ENCODE peak calls at places on chromosome 3, in seven cellular contexts. One of them, this sample, is unnamed.
A peak's percentile ranks its signal among the peaks of the same experiment; 100 is the strongest.

GRCh38 chr3:50573566-50574279 is 4.4 kb downstream of the HEMK1 start:
- DNase-seq in neuronal stem cell: no peak
- DNase-seq in H9: no peak
- DNase-seq in IMR-90: no peak
- DNase-seq in mesenchymal stem cell: no peak
- DNase-seq in trophoblast cell: peak; percentile 89
- DNase-seq in H1: no peak
- DNase-seq in this sample: no peak

GRCh38 chr3:173920386-173920785 is 522.8 kb downstream of the NLGN1 start:
- DNase-seq in neuronal stem cell: no peak
- DNase-seq in H9: no peak
- DNase-seq in IMR-90: peak; percentile 11
- DNase-seq in mesenchymal stem cell: no peak
- DNase-seq in trophoblast cell: peak; percentile 32
- DNase-seq in H1: no peak
- DNase-seq in this sample: peak; percentile 62

GRCh38 chr3:159733194-159733860 is 255.3 kb upstream of the IL12A start:
- DNase-seq in neuronal stem cell: peak; percentile 40
- DNase-seq in H9: no peak
- DNase-seq in IMR-90: peak; percentile 88
- DNase-seq in mesenchymal stem cell: peak; percentile 49
- DNase-seq in trophoblast cell: no peak
- DNase-seq in H1: no peak
- DNase-seq in this sample: peak; percentile 47

GRCh38 chr3:148866261-148866660 is 1.2 kb downstream of the CPA3 start:
- DNase-seq in neuronal stem cell: no peak
- DNase-seq in H9: no peak
- DNase-seq in IMR-90: peak; percentile 69
- DNase-seq in mesenchymal stem cell: peak; percentile 25
- DNase-seq in trophoblast cell: peak; percentile 26
- DNase-seq in H1: no peak
- DNase-seq in this sample: peak; percentile 71

GRCh38 chr3:16471897-16472296 is 41.6 kb downstream of the RFTN1 start:
- DNase-seq in neuronal stem cell: no peak
- DNase-seq in H9: no peak
- DNase-seq in IMR-90: no peak
- DNase-seq in mesenchymal stem cell: no peak
- DNase-seq in trophoblast cell: no peak
- DNase-seq in H1: no peak
- DNase-seq in this sample: no peak

GRCh38 chr3:101938262-101938847 is 89.0 kb downstream of the NFKBIZ start:
- DNase-seq in neuronal stem cell: no peak
- DNase-seq in H9: no peak
- DNase-seq in IMR-90: no peak
- DNase-seq in mesenchymal stem cell: peak; percentile 25
- DNase-seq in trophoblast cell: no peak
- DNase-seq in H1: no peak
- DNase-seq in this sample: no peak

GRCh38 chr3:54237788-54238502 is 115.6 kb downstream of the CACNA2D3 start:
- DNase-seq in neuronal stem cell: no peak
- DNase-seq in H9: no peak
- DNase-seq in IMR-90: no peak
- DNase-seq in mesenchymal stem cell: no peak
- DNase-seq in trophoblast cell: no peak
- DNase-seq in H1: no peak
- DNase-seq in this sample: no peak

GRCh38 chr3:160956785-160957184 is 148.4 kb downstream of the B3GALNT1 start:
- DNase-seq in neuronal stem cell: no peak
- DNase-seq in H9: no peak
- DNase-seq in IMR-90: peak; percentile 7
- DNase-seq in mesenchymal stem cell: peak; percentile 31
- DNase-seq in trophoblast cell: peak; percentile 77
- DNase-seq in H1: no peak
- DNase-seq in this sample: peak; percentile 22

GRCh38 chr3:40312661-40313226 is 3.2 kb downstream of the EIF1B start:
- DNase-seq in neuronal stem cell: no peak
- DNase-seq in H9: no peak
- DNase-seq in IMR-90: peak; percentile 16
- DNase-seq in mesenchymal stem cell: peak; percentile 65
- DNase-seq in trophoblast cell: peak; percentile 94
- DNase-seq in H1: no peak
- DNase-seq in this sample: no peak

GRCh38 chr3:181725830-181726229 is 14.1 kb downstream of the SOX2 start:
- DNase-seq in neuronal stem cell: no peak
- DNase-seq in H9: no peak
- DNase-seq in IMR-90: no peak
- DNase-seq in mesenchymal stem cell: no peak
- DNase-seq in trophoblast cell: no peak
- DNase-seq in H1: peak; percentile 54
- DNase-seq in this sample: no peak

GRCh38 chr3:125061170-125061569 is 5.4 kb upstream of the HEG1 start:
- DNase-seq in neuronal stem cell: no peak
- DNase-seq in H9: no peak
- DNase-seq in IMR-90: peak; percentile 84
- DNase-seq in mesenchymal stem cell: peak; percentile 98
- DNase-seq in trophoblast cell: peak; percentile 79
- DNase-seq in H1: no peak
- DNase-seq in this sample: no peak

GRCh38 chr3:50674349-50675178 is at the start of gene DOCK3:
- DNase-seq in neuronal stem cell: peak; percentile 63
- DNase-seq in H9: peak; percentile 49
- DNase-seq in IMR-90: peak; percentile 36
- DNase-seq in mesenchymal stem cell: peak; percentile 30
- DNase-seq in trophoblast cell: peak; percentile 68
- DNase-seq in H1: peak; percentile 72
- DNase-seq in this sample: peak; percentile 39

GRCh38 chr3:105868450-105868744 is 415 bp downstream of the CBLB start:
- DNase-seq in neuronal stem cell: peak; percentile 59
- DNase-seq in H9: peak; percentile 54
- DNase-seq in IMR-90: peak; percentile 52
- DNase-seq in mesenchymal stem cell: peak; percentile 77
- DNase-seq in trophoblast cell: peak; percentile 80
- DNase-seq in H1: peak; percentile 66
- DNase-seq in this sample: peak; percentile 75

GRCh38 chr3:37505415-37505814 is 331.0 kb upstream of the LRRFIP2 start:
- DNase-seq in neuronal stem cell: no peak
- DNase-seq in H9: no peak
- DNase-seq in IMR-90: no peak
- DNase-seq in mesenchymal stem cell: no peak
- DNase-seq in trophoblast cell: no peak
- DNase-seq in H1: no peak
- DNase-seq in this sample: no peak

GRCh38 chr3:63231556-63231955 is 46.6 kb upstream of the SYNPR start:
- DNase-seq in neuronal stem cell: no peak
- DNase-seq in H9: no peak
- DNase-seq in IMR-90: no peak
- DNase-seq in mesenchymal stem cell: no peak
- DNase-seq in trophoblast cell: no peak
- DNase-seq in H1: no peak
- DNase-seq in this sample: no peak

GRCh38 chr3:171427771-171428320 is 32.4 kb downstream of the TNIK start:
- DNase-seq in neuronal stem cell: no peak
- DNase-seq in H9: no peak
- DNase-seq in IMR-90: no peak
- DNase-seq in mesenchymal stem cell: no peak
- DNase-seq in trophoblast cell: no peak
- DNase-seq in H1: no peak
- DNase-seq in this sample: peak; percentile 57

GRCh38 chr3:184361532-184361931 is at the start of the genes CLCN2 and POLR2H:
- DNase-seq in neuronal stem cell: peak; percentile 71
- DNase-seq in H9: peak; percentile 66
- DNase-seq in IMR-90: peak; percentile 33
- DNase-seq in mesenchymal stem cell: peak; percentile 63
- DNase-seq in trophoblast cell: peak; percentile 57
- DNase-seq in H1: peak; percentile 81
- DNase-seq in this sample: peak; percentile 70

GRCh38 chr3:24156466-24156865 is 211.4 kb downstream of the NR1D2 start:
- DNase-seq in neuronal stem cell: no peak
- DNase-seq in H9: no peak
- DNase-seq in IMR-90: peak; percentile 41
- DNase-seq in mesenchymal stem cell: peak; percentile 77
- DNase-seq in trophoblast cell: peak; percentile 86
- DNase-seq in H1: no peak
- DNase-seq in this sample: peak; percentile 76

GRCh38 chr3:51642462-51642861 is 28.6 kb upstream of the TEX264 start:
- DNase-seq in neuronal stem cell: no peak
- DNase-seq in H9: no peak
- DNase-seq in IMR-90: peak; percentile 3
- DNase-seq in mesenchymal stem cell: no peak
- DNase-seq in trophoblast cell: peak; percentile 23
- DNase-seq in H1: no peak
- DNase-seq in this sample: peak; percentile 25

GRCh38 chr3:39471652-39472051 is 4.2 kb downstream of the MOBP start:
- DNase-seq in neuronal stem cell: no peak
- DNase-seq in H9: no peak
- DNase-seq in IMR-90: no peak
- DNase-seq in mesenchymal stem cell: no peak
- DNase-seq in trophoblast cell: no peak
- DNase-seq in H1: no peak
- DNase-seq in this sample: no peak

GRCh38 chr3:105398407-105398806 is 31.7 kb downstream of the ALCAM start:
- DNase-seq in neuronal stem cell: no peak
- DNase-seq in H9: no peak
- DNase-seq in IMR-90: no peak
- DNase-seq in mesenchymal stem cell: no peak
- DNase-seq in trophoblast cell: no peak
- DNase-seq in H1: no peak
- DNase-seq in this sample: no peak

GRCh38 chr3:73848173-73848751 is 223.5 kb upstream of the PDZRN3 start:
- DNase-seq in neuronal stem cell: peak; percentile 0
- DNase-seq in H9: no peak
- DNase-seq in IMR-90: peak; percentile 51
- DNase-seq in mesenchymal stem cell: peak; percentile 45
- DNase-seq in trophoblast cell: peak; percentile 52
- DNase-seq in H1: no peak
- DNase-seq in this sample: peak; percentile 41

GRCh38 chr3:129605593-129606521 is 619 bp downstream of the PLXND1 start:
- DNase-seq in neuronal stem cell: no peak
- DNase-seq in H9: peak; percentile 58
- DNase-seq in IMR-90: peak; percentile 51
- DNase-seq in mesenchymal stem cell: peak; percentile 72
- DNase-seq in trophoblast cell: peak; percentile 76
- DNase-seq in H1: peak; percentile 82
- DNase-seq in this sample: peak; percentile 82

GRCh38 chr3:156762631-156763185 is 63.4 kb upstream of the LEKR1 start:
- DNase-seq in neuronal stem cell: no peak
- DNase-seq in H9: no peak
- DNase-seq in IMR-90: peak; percentile 93
- DNase-seq in mesenchymal stem cell: peak; percentile 70
- DNase-seq in trophoblast cell: no peak
- DNase-seq in H1: no peak
- DNase-seq in this sample: no peak

DNA sequence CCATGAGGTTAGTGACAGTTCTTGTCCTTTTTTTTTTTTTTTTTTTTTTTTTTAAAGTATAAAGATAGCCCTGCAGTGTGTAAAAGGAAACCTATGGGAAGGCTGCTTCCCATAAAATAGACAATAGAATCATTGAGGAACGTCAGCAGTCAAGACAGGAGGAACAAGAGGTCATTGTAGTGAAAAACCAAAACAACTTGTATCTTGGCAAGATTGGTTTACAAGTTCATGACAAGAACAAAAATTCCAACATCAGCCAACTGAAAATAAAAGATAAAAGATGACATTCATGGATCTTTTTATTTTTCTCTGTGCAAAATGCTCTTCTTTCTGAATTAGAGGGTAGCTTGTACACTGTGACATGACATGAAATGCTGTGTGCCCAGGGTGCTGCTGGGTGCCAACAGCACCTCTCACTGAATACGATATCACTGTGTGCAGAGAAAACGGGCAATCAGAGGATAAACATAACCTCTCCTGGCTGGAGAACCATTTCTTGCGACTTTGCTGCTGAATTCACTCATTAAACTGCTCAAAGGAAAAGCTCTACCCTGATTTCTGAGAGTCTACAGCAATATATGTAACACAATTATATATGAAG is 30.1 kb upstream of the IP6K2 start:
- DNase-seq in neuronal stem cell: no peak
- DNase-seq in H9: no peak
- DNase-seq in IMR-90: no peak
- DNase-seq in mesenchymal stem cell: no peak
- DNase-seq in trophoblast cell: no peak
- DNase-seq in H1: no peak
- DNase-seq in this sample: no peak
- H3K4ac ChIP-seq in neuronal stem cell: no peak overlapping the region
- H3K4ac ChIP-seq in H9: no peak overlapping the region
- H3K4ac ChIP-seq in IMR-90: no peak overlapping the region
- H3K4ac ChIP-seq in mesenchymal stem cell: no peak overlapping the region
- H3K4ac ChIP-seq in trophoblast cell: no peak overlapping the region
- H3K4ac ChIP-seq in H1: no peak overlapping the region
- H3K4ac ChIP-seq in this sample: no peak overlapping the region

GRCh38 chr3:49028673-49029562 is at the start of gene IMPDH2:
- DNase-seq in neuronal stem cell: peak; percentile 88
- DNase-seq in H9: peak; percentile 92
- DNase-seq in IMR-90: peak; percentile 91
- DNase-seq in mesenchymal stem cell: peak; percentile 93
- DNase-seq in trophoblast cell: peak; percentile 99
- DNase-seq in H1: peak; percentile 97
- DNase-seq in this sample: peak; percentile 94

GRCh38 chr3:49028298-49028672 is 913 bp downstream of the IMPDH2 start:
- DNase-seq in neuronal stem cell: no peak
- DNase-seq in H9: no peak
- DNase-seq in IMR-90: no peak
- DNase-seq in mesenchymal stem cell: no peak
- DNase-seq in trophoblast cell: no peak
- DNase-seq in H1: no peak
- DNase-seq in this sample: no peak

GRCh38 chr3:49030331-49030730 is 1.1 kb upstream of the IMPDH2 start:
- DNase-seq in neuronal stem cell: no peak
- DNase-seq in H9: no peak
- DNase-seq in IMR-90: no peak
- DNase-seq in mesenchymal stem cell: no peak
- DNase-seq in trophoblast cell: no peak
- DNase-seq in H1: no peak
- DNase-seq in this sample: no peak

GRCh38 chr3:49027634-49028033 is 1.6 kb downstream of the IMPDH2 start:
- DNase-seq in neuronal stem cell: no peak
- DNase-seq in H9: no peak
- DNase-seq in IMR-90: no peak
- DNase-seq in mesenchymal stem cell: no peak
- DNase-seq in trophoblast cell: no peak
- DNase-seq in H1: no peak
- DNase-seq in this sample: no peak

GRCh38 chr3:49029563-49029884 is 326 bp upstream of the IMPDH2 start:
- DNase-seq in neuronal stem cell: no peak
- DNase-seq in H9: no peak
- DNase-seq in IMR-90: no peak
- DNase-seq in mesenchymal stem cell: no peak
- DNase-seq in trophoblast cell: no peak
- DNase-seq in H1: no peak
- DNase-seq in this sample: no peak
- H3K9ac ChIP-seq in neuronal stem cell: no peak overlapping the region
- H3K9ac ChIP-seq in H9: no peak overlapping the region
- H3K9ac ChIP-seq in IMR-90: peak overlapping the region; percentile 74
- H3K9ac ChIP-seq in mesenchymal stem cell: peak overlapping the region; percentile 95
- H3K9ac ChIP-seq in trophoblast cell: no peak overlapping the region
- H3K9ac ChIP-seq in H1: no peak overlapping the region
- H3K9ac ChIP-seq in this sample: peak overlapping the region; percentile 31

GRCh38 chr3:123374016-123374415 is 74.9 kb downstream of the ADCY5 start:
- DNase-seq in neuronal stem cell: no peak
- DNase-seq in H9: no peak
- DNase-seq in IMR-90: no peak
- DNase-seq in mesenchymal stem cell: no peak
- DNase-seq in trophoblast cell: no peak
- DNase-seq in H1: no peak
- DNase-seq in this sample: no peak
- H3K4me1 ChIP-seq in neuronal stem cell: no peaks in the 10 kb centered on the region
- H3K4me1 ChIP-seq in H9: no peaks in the 10 kb centered on the region
- H3K4me1 ChIP-seq in IMR-90: no peaks in the 10 kb centered on the region
- H3K4me1 ChIP-seq in mesenchymal stem cell: no peaks in the 10 kb centered on the region
- H3K4me1 ChIP-seq in trophoblast cell: no peaks in the 10 kb centered on the region
- H3K4me1 ChIP-seq in H1: no peaks in the 10 kb centered on the region
- H3K4me1 ChIP-seq in this sample: no peaks in the 10 kb centered on the region

GRCh38 chr3:141308588-141309218 is 59.6 kb upstream of the ZBTB38 start:
- DNase-seq in neuronal stem cell: peak; percentile 45
- DNase-seq in H9: peak; percentile 89
- DNase-seq in IMR-90: peak; percentile 34
- DNase-seq in mesenchymal stem cell: peak; percentile 58
- DNase-seq in trophoblast cell: peak; percentile 76
- DNase-seq in H1: peak; percentile 84
- DNase-seq in this sample: peak; percentile 93
- H3K4ac ChIP-seq in neuronal stem cell: no peak overlapping the region
- H3K4ac ChIP-seq in H9: no peak overlapping the region
- H3K4ac ChIP-seq in IMR-90: no peak overlapping the region
- H3K4ac ChIP-seq in mesenchymal stem cell: no peak overlapping the region
- H3K4ac ChIP-seq in trophoblast cell: no peak overlapping the region
- H3K4ac ChIP-seq in H1: no peak overlapping the region
- H3K4ac ChIP-seq in this sample: no peak overlapping the region

This sample was measured in mesendoderm.